ENCODE peak calls at places on chromosomes 16 and 17, in four cellular contexts. One of them, this sample, is unnamed.

GRCh38 chr16:86038923-86039310 is 140.0 kb downstream of the IRF8 start:
- DNase-seq in cardiac muscle cell: no peak
- DNase-seq in CD4-positive, CD25-positive, alpha-beta regulatory T cell: no peak
- DNase-seq in neuronal stem cell: no peak
- DNase-seq in this sample: no peak

GRCh38 chr16:5502467-5502869 is 404.9 kb upstream of the EEF2KMT start:
- DNase-seq in cardiac muscle cell: peak
- DNase-seq in neuronal stem cell: peak
- DNase-seq in CD4-positive, CD25-positive, alpha-beta regulatory T cell: no peak
- DNase-seq in this sample: no peak

GRCh38 chr17:29929006-29929543 is 953 bp downstream of the SSH2 start:
- DNase-seq in cardiac muscle cell: peak
- DNase-seq in CD4-positive, CD25-positive, alpha-beta regulatory T cell: peak
- DNase-seq in neuronal stem cell: peak
- DNase-seq in this sample: no peak

GRCh38 chr16:57682809-57683318 is 11.7 kb upstream of the DRC7 start:
- DNase-seq in CD4-positive, CD25-positive, alpha-beta regulatory T cell: no peak
- DNase-seq in cardiac muscle cell: no peak
- DNase-seq in neuronal stem cell: no peak
- DNase-seq in this sample: no peak

GRCh38 chr16:86630471-86630870 is 52.1 kb downstream of the FOXL1 start:
- DNase-seq in CD4-positive, CD25-positive, alpha-beta regulatory T cell: no peak
- DNase-seq in cardiac muscle cell: no peak
- DNase-seq in neuronal stem cell: no peak
- DNase-seq in this sample: no peak

GRCh38 chr17:28682655-28683054 is 20.6 kb downstream of the SUPT6H start:
- DNase-seq in neuronal stem cell: no peak
- DNase-seq in CD4-positive, CD25-positive, alpha-beta regulatory T cell: no peak
- DNase-seq in cardiac muscle cell: no peak
- DNase-seq in this sample: no peak

GRCh38 chr16:54326266-54326662 is 39.7 kb upstream of the IRX3 start:
- DNase-seq in CD4-positive, CD25-positive, alpha-beta regulatory T cell: no peak
- DNase-seq in cardiac muscle cell: no peak
- DNase-seq in neuronal stem cell: no peak
- DNase-seq in this sample: no peak

GRCh38 chr17:68621065-68621464 is 19.9 kb upstream of the FAM20A start:
- DNase-seq in CD4-positive, CD25-positive, alpha-beta regulatory T cell: no peak
- DNase-seq in neuronal stem cell: no peak
- DNase-seq in cardiac muscle cell: no peak
- DNase-seq in this sample: no peak

GRCh38 chr17:81210868-81211267 is 11.9 kb downstream of the CEP131 start:
- DNase-seq in neuronal stem cell: no peak
- DNase-seq in CD4-positive, CD25-positive, alpha-beta regulatory T cell: no peak
- DNase-seq in cardiac muscle cell: no peak
- DNase-seq in this sample: no peak

GRCh38 chr16:3774156-3774767 is 56.9 kb upstream of the TRAP1 start:
- DNase-seq in cardiac muscle cell: no peak
- DNase-seq in neuronal stem cell: no peak
- DNase-seq in CD4-positive, CD25-positive, alpha-beta regulatory T cell: no peak
- DNase-seq in this sample: no peak

GRCh38 chr16:89366561-89367537 is 123.5 kb downstream of the ANKRD11 start:
- DNase-seq in CD4-positive, CD25-positive, alpha-beta regulatory T cell: no peak
- DNase-seq in cardiac muscle cell: no peak
- DNase-seq in neuronal stem cell: no peak
- DNase-seq in this sample: no peak

GRCh38 chr17:44345497-44346026 is 460 bp downstream of the GRN start:
- DNase-seq in cardiac muscle cell: peak
- DNase-seq in CD4-positive, CD25-positive, alpha-beta regulatory T cell: peak
- DNase-seq in neuronal stem cell: peak
- DNase-seq in this sample: no peak

GRCh38 chr17:45687594-45687993 is 96.5 kb upstream of the CRHR1 start:
- DNase-seq in CD4-positive, CD25-positive, alpha-beta regulatory T cell: no peak
- DNase-seq in cardiac muscle cell: no peak
- DNase-seq in neuronal stem cell: no peak
- DNase-seq in this sample: no peak

GRCh38 chr17:17552351-17553216 is 38.9 kb downstream of the PEMT start:
- DNase-seq in cardiac muscle cell: no peak
- DNase-seq in neuronal stem cell: no peak
- DNase-seq in CD4-positive, CD25-positive, alpha-beta regulatory T cell: no peak
- DNase-seq in this sample: no peak

GRCh38 chr17:42774066-42774750 is 959 bp downstream of the VPS25 start:
- DNase-seq in cardiac muscle cell: no peak
- DNase-seq in neuronal stem cell: no peak
- DNase-seq in CD4-positive, CD25-positive, alpha-beta regulatory T cell: no peak
- DNase-seq in this sample: no peak

GRCh38 chr17:17089796-17090641 is 47.8 kb downstream of the MPRIP start:
- DNase-seq in cardiac muscle cell: no peak
- DNase-seq in CD4-positive, CD25-positive, alpha-beta regulatory T cell: no peak
- DNase-seq in neuronal stem cell: no peak
- DNase-seq in this sample: no peak

GRCh38 chr17:62792122-62792800 is 15.9 kb downstream of the MARCHF10 start:
- DNase-seq in neuronal stem cell: no peak
- DNase-seq in CD4-positive, CD25-positive, alpha-beta regulatory T cell: no peak
- DNase-seq in cardiac muscle cell: no peak
- DNase-seq in this sample: no peak

GRCh38 chr17:57985675-57985974 is 2.4 kb downstream of the VEZF1 start:
- DNase-seq in cardiac muscle cell: no peak
- DNase-seq in neuronal stem cell: no peak
- DNase-seq in CD4-positive, CD25-positive, alpha-beta regulatory T cell: no peak
- DNase-seq in this sample: no peak

GRCh38 chr17:55116440-55116914 is 147.9 kb downstream of the STXBP4 start:
- DNase-seq in cardiac muscle cell: no peak
- DNase-seq in neuronal stem cell: no peak
- DNase-seq in CD4-positive, CD25-positive, alpha-beta regulatory T cell: peak
- DNase-seq in this sample: peak

GRCh38 chr17:77299256-77300015 is 158.7 kb downstream of the SEC14L1 start:
- DNase-seq in cardiac muscle cell: no peak
- DNase-seq in neuronal stem cell: no peak
- DNase-seq in CD4-positive, CD25-positive, alpha-beta regulatory T cell: no peak
- DNase-seq in this sample: no peak

GRCh38 chr17:28944862-28945741 is 6.2 kb downstream of the PHF12 start:
- DNase-seq in cardiac muscle cell: no peak
- DNase-seq in CD4-positive, CD25-positive, alpha-beta regulatory T cell: no peak
- DNase-seq in neuronal stem cell: no peak
- DNase-seq in this sample: no peak

GRCh38 chr16:85717393-85718152 is 28.8 kb upstream of the GINS2 start:
- DNase-seq in neuronal stem cell: peak
- DNase-seq in cardiac muscle cell: peak
- DNase-seq in CD4-positive, CD25-positive, alpha-beta regulatory T cell: peak
- DNase-seq in this sample: peak

GRCh38 chr16:8647721-8648318 is 26.3 kb downstream of the METTL22 start:
- DNase-seq in CD4-positive, CD25-positive, alpha-beta regulatory T cell: no peak
- DNase-seq in cardiac muscle cell: no peak
- DNase-seq in neuronal stem cell: no peak
- DNase-seq in this sample: no peak

GRCh38 chr17:62621223-62621622 is 6.2 kb upstream of the MRC2 start:
- DNase-seq in neuronal stem cell: no peak
- DNase-seq in cardiac muscle cell: no peak
- DNase-seq in CD4-positive, CD25-positive, alpha-beta regulatory T cell: no peak
- DNase-seq in this sample: no peak

GRCh38 chr17:43784628-43785101 is 4.4 kb downstream of the CFAP97D1 start:
- DNase-seq in cardiac muscle cell: no peak
- DNase-seq in CD4-positive, CD25-positive, alpha-beta regulatory T cell: no peak
- DNase-seq in neuronal stem cell: no peak
- DNase-seq in this sample: no peak

GRCh38 chr16:914453-914852 is 56.3 kb downstream of the LMF1 start:
- DNase-seq in neuronal stem cell: no peak
- DNase-seq in cardiac muscle cell: no peak
- DNase-seq in CD4-positive, CD25-positive, alpha-beta regulatory T cell: no peak
- DNase-seq in this sample: no peak

GRCh38 chr16:9096416-9096952 is 5.0 kb downstream of the HAPSTR1 start:
- DNase-seq in cardiac muscle cell: no peak
- DNase-seq in CD4-positive, CD25-positive, alpha-beta regulatory T cell: no peak
- DNase-seq in neuronal stem cell: no peak
- DNase-seq in this sample: peak

GRCh38 chr16:85949787-85950186 is 50.8 kb downstream of the IRF8 start:
- DNase-seq in CD4-positive, CD25-positive, alpha-beta regulatory T cell: no peak
- DNase-seq in cardiac muscle cell: no peak
- DNase-seq in neuronal stem cell: no peak
- DNase-seq in this sample: no peak

GRCh38 chr17:27471321-27472269 is 15.3 kb downstream of the KSR1 start:
- DNase-seq in cardiac muscle cell: no peak
- DNase-seq in CD4-positive, CD25-positive, alpha-beta regulatory T cell: peak
- DNase-seq in neuronal stem cell: no peak
- DNase-seq in this sample: no peak

GRCh38 chr16:88785106-88785924 is at the start of gene PIEZO1:
- DNase-seq in neuronal stem cell: no peak
- DNase-seq in cardiac muscle cell: peak
- DNase-seq in CD4-positive, CD25-positive, alpha-beta regulatory T cell: peak
- DNase-seq in this sample: no peak

GRCh38 chr16:85594621-85595298 is 18.4 kb upstream of the GSE1 start:
- DNase-seq in neuronal stem cell: no peak
- DNase-seq in cardiac muscle cell: no peak
- DNase-seq in CD4-positive, CD25-positive, alpha-beta regulatory T cell: no peak
- DNase-seq in this sample: no peak

GRCh38 chr16:69286941-69287713 is 24.0 kb upstream of the VPS4A start:
- DNase-seq in neuronal stem cell: peak
- DNase-seq in CD4-positive, CD25-positive, alpha-beta regulatory T cell: peak
- DNase-seq in cardiac muscle cell: peak
- DNase-seq in this sample: peak

DNA sequence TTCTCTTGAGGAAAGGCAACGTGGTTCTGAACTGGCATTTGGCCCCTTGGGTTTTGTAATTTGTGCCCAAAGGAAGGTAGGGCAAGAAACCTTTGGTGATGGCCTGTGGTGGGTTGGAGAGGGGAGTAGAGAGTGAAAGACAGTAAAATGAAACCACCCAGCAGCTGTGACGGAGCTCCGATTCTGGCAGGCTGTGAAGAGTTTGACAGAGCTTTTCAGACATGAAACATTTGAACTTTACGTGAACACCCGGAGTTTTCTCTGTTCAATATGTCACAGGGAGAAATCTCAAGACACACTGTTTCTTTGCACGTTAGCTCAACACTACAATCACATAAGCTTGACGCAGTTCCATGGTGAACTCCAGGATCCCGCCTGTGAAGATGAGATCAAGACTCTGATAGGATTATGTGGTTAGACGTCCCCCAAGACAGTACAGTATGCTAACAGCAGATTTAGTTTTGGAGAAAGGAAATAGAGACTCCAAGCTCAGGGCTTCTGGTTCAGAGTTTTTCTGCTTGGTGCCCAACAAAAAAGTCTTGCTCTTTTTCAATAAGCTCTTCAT is 79.7 kb upstream of the CDH11 start:
- DNase-seq in neuronal stem cell: no peak
- DNase-seq in CD4-positive, CD25-positive, alpha-beta regulatory T cell: no peak
- DNase-seq in cardiac muscle cell: no peak
- DNase-seq in this sample: no peak
- H3K4me3 ChIP-seq in neuronal stem cell: no peak
- H3K4me3 ChIP-seq in CD4-positive, CD25-positive, alpha-beta regulatory T cell: no peak
- H3K4me3 ChIP-seq in cardiac muscle cell: no peak
- H3K4me3 ChIP-seq in this sample: no peak

GRCh38 chr17:79841369-79842135 is 2.3 kb upstream of the CBX4 start:
- DNase-seq in neuronal stem cell: no peak
- DNase-seq in cardiac muscle cell: no peak
- DNase-seq in CD4-positive, CD25-positive, alpha-beta regulatory T cell: peak
- DNase-seq in this sample: no peak
- H3K4me3 ChIP-seq in neuronal stem cell: no peak
- H3K4me3 ChIP-seq in cardiac muscle cell: no peak
- H3K4me3 ChIP-seq in CD4-positive, CD25-positive, alpha-beta regulatory T cell: no peak
- H3K4me3 ChIP-seq in this sample: no peak

GRCh38 chr17:6555331-6556120 is 829 bp downstream of the PITPNM3 start:
- DNase-seq in cardiac muscle cell: no peak
- DNase-seq in CD4-positive, CD25-positive, alpha-beta regulatory T cell: no peak
- DNase-seq in neuronal stem cell: peak
- DNase-seq in this sample: no peak

GRCh38 chr17:6557040-6557438 is 684 bp upstream of the PITPNM3 start:
- DNase-seq in cardiac muscle cell: no peak
- DNase-seq in neuronal stem cell: no peak
- DNase-seq in CD4-positive, CD25-positive, alpha-beta regulatory T cell: no peak
- DNase-seq in this sample: no peak

GRCh38 chr17:6558276-6558675 is 1.9 kb upstream of the PITPNM3 start:
- DNase-seq in cardiac muscle cell: no peak
- DNase-seq in CD4-positive, CD25-positive, alpha-beta regulatory T cell: no peak
- DNase-seq in neuronal stem cell: no peak
- DNase-seq in this sample: no peak

GRCh38 chr17:6554871-6555330 is 1.5 kb downstream of the PITPNM3 start:
- DNase-seq in neuronal stem cell: no peak
- DNase-seq in cardiac muscle cell: no peak
- DNase-seq in CD4-positive, CD25-positive, alpha-beta regulatory T cell: no peak
- DNase-seq in this sample: no peak

GRCh38 chr17:6556121-6557039 is at the start of gene PITPNM3:
- DNase-seq in CD4-positive, CD25-positive, alpha-beta regulatory T cell: no peak
- DNase-seq in neuronal stem cell: no peak
- DNase-seq in cardiac muscle cell: peak
- DNase-seq in this sample: no peak
- H3K4me3 ChIP-seq in CD4-positive, CD25-positive, alpha-beta regulatory T cell: no peak
- H3K4me3 ChIP-seq in neuronal stem cell: peak
- H3K4me3 ChIP-seq in cardiac muscle cell: peak
- H3K4me3 ChIP-seq in this sample: peak

GRCh38 chr17:64242633-64243032 is 20.4 kb downstream of the TEX2 start:
- DNase-seq in cardiac muscle cell: no peak
- DNase-seq in CD4-positive, CD25-positive, alpha-beta regulatory T cell: no peak
- DNase-seq in neuronal stem cell: no peak
- DNase-seq in this sample: no peak

GRCh38 chr17:64240261-64240740 is 22.8 kb downstream of the TEX2 start:
- DNase-seq in neuronal stem cell: no peak
- DNase-seq in CD4-positive, CD25-positive, alpha-beta regulatory T cell: no peak
- DNase-seq in cardiac muscle cell: peak
- DNase-seq in this sample: no peak

GRCh38 chr17:64244165-64244564 is 18.9 kb downstream of the TEX2 start:
- DNase-seq in CD4-positive, CD25-positive, alpha-beta regulatory T cell: no peak
- DNase-seq in cardiac muscle cell: peak
- DNase-seq in neuronal stem cell: no peak
- DNase-seq in this sample: no peak

GRCh38 chr17:64243340-64243739 is 19.7 kb downstream of the TEX2 start:
- DNase-seq in cardiac muscle cell: peak
- DNase-seq in CD4-positive, CD25-positive, alpha-beta regulatory T cell: no peak
- DNase-seq in neuronal stem cell: no peak
- DNase-seq in this sample: no peak

GRCh38 chr17:64240741-64241347 is 22.2 kb downstream of the TEX2 start:
- DNase-seq in CD4-positive, CD25-positive, alpha-beta regulatory T cell: no peak
- DNase-seq in neuronal stem cell: no peak
- DNase-seq in cardiac muscle cell: no peak
- DNase-seq in this sample: no peak
- H3K4me3 ChIP-seq in CD4-positive, CD25-positive, alpha-beta regulatory T cell: no peak
- H3K4me3 ChIP-seq in neuronal stem cell: no peak
- H3K4me3 ChIP-seq in cardiac muscle cell: no peak
- H3K4me3 ChIP-seq in this sample: no peak

GRCh38 chr16:52123842-52124241 is 423.1 kb downstream of the TOX3 start:
- DNase-seq in CD4-positive, CD25-positive, alpha-beta regulatory T cell: no peak
- DNase-seq in neuronal stem cell: no peak
- DNase-seq in cardiac muscle cell: no peak
- DNase-seq in this sample: no peak

GRCh38 chr16:52128407-52128806 is 418.5 kb downstream of the TOX3 start:
- DNase-seq in CD4-positive, CD25-positive, alpha-beta regulatory T cell: no peak
- DNase-seq in cardiac muscle cell: no peak
- DNase-seq in neuronal stem cell: no peak
- DNase-seq in this sample: no peak

GRCh38 chr16:52123063-52123839 is 423.7 kb downstream of the TOX3 start:
- DNase-seq in CD4-positive, CD25-positive, alpha-beta regulatory T cell: no peak
- DNase-seq in cardiac muscle cell: no peak
- DNase-seq in neuronal stem cell: no peak
- DNase-seq in this sample: no peak
- H3K4me3 ChIP-seq in CD4-positive, CD25-positive, alpha-beta regulatory T cell: no peak
- H3K4me3 ChIP-seq in cardiac muscle cell: no peak
- H3K4me3 ChIP-seq in neuronal stem cell: no peak
- H3K4me3 ChIP-seq in this sample: no peak

GRCh38 chr16:31528726-31529397 is 1.2 kb downstream of the AHSP start:
- DNase-seq in neuronal stem cell: no peak
- DNase-seq in CD4-positive, CD25-positive, alpha-beta regulatory T cell: no peak
- DNase-seq in cardiac muscle cell: peak
- DNase-seq in this sample: no peak
- H3K4me3 ChIP-seq in neuronal stem cell: peak
- H3K4me3 ChIP-seq in CD4-positive, CD25-positive, alpha-beta regulatory T cell: no peak
- H3K4me3 ChIP-seq in cardiac muscle cell: peak
- H3K4me3 ChIP-seq in this sample: no peak

This sample was measured in LNCaP clone FGC.